ENCODE peak calls at places on chromosome 2, in four cellular contexts. G, Z, A and R are unnamed samples. For H3K27me3, the result is how much of the 10 kb centered on the place peaks cover.

GRCh38 chr2:30486655-30487054 is 39.6 kb downstream of the LCLAT1 start:
- DNase-seq in G (no peak), Z (no peak), A (no peak), R (no peak)

GRCh38 chr2:75557474-75558131 is 3.1 kb downstream of the EVA1A start:
- DNase-seq in G (no peak), Z (no peak), A (no peak), R (no peak)

GRCh38 chr2:120108049-120108448 is 95.2 kb downstream of the EPB41L5 start:
- DNase-seq in G (no peak), Z (no peak), A (no peak), R (no peak)

GRCh38 chr2:173829727-173830126 is 135.4 kb downstream of the SP3 start:
- DNase-seq in G (no peak), Z (no peak), A (no peak), R (no peak)

GRCh38 chr2:212711851-212712250 is 173.2 kb upstream of the ERBB4 start:
- DNase-seq in G (no peak), Z (no peak), A (no peak), R (peak)

GRCh38 chr2:103959174-103960125 is 894.5 kb upstream of the POU3F3 start:
- DNase-seq in G (no peak), Z (peak), A (peak), R (peak)

GRCh38 chr2:146661494-146662096 is 1183.2 kb upstream of the ACVR2A start:
- DNase-seq in G (peak), Z (peak), A (peak), R (peak)

GRCh38 chr2:238653436-238654109 is 194.3 kb upstream of the TWIST2 start:
- DNase-seq in G (no peak), Z (no peak), A (no peak), R (no peak)

GRCh38 chr2:146982393-146982846 is 862.4 kb upstream of the ACVR2A start:
- DNase-seq in G (no peak), Z (no peak), A (no peak), R (no peak)

GRCh38 chr2:179454443-179455218 is 190.0 kb upstream of the SESTD1 start:
- DNase-seq in G (no peak), Z (peak), A (no peak), R (peak)

GRCh38 chr2:33158482-33159003 is 211.8 kb downstream of the LTBP1 start:
- DNase-seq in G (no peak), Z (no peak), A (no peak), R (no peak)

GRCh38 chr2:8515390-8515761 is 166.5 kb upstream of the ID2 start:
- DNase-seq in G (no peak), Z (no peak), A (no peak), R (no peak)

GRCh38 chr2:64267699-64268098 is 123.5 kb upstream of the PELI1 start:
- DNase-seq in G (no peak), Z (no peak), A (no peak), R (no peak)

GRCh38 chr2:237927135-237927534 is 39.7 kb upstream of the UBE2F start:
- DNase-seq in G (no peak), Z (no peak), A (no peak), R (no peak)

GRCh38 chr2:147133273-147133901 is 711.4 kb upstream of the ACVR2A start:
- DNase-seq in G (no peak), Z (no peak), A (no peak), R (no peak)

GRCh38 chr2:101038455-101039255 is 36.6 kb downstream of the RPL31 start:
- DNase-seq in G (peak), Z (peak), A (peak), R (no peak)

GRCh38 chr2:101308432-101309210 is at the start of gene RNF149:
- DNase-seq in G (peak), Z (peak), A (peak), R (peak)

GRCh38 chr2:81703831-81704230 is 1399.3 kb upstream of the LRRTM1 start:
- DNase-seq in G (no peak), Z (no peak), A (no peak), R (no peak)

GRCh38 chr2:16149349-16150243 is 209.2 kb downstream of the MYCN start:
- DNase-seq in G (no peak), Z (no peak), A (no peak), R (no peak)

GRCh38 chr2:67384115-67384823 is 12.9 kb upstream of the ETAA1 start:
- DNase-seq in G (no peak), Z (no peak), A (no peak), R (no peak)

GRCh38 chr2:155708052-155708451 is 624.5 kb downstream of the NR4A2 start:
- DNase-seq in G (peak), Z (no peak), A (no peak), R (no peak)

GRCh38 chr2:127569274-127570065 is 34.0 kb downstream of the MYO7B start:
- DNase-seq in G (no peak), Z (no peak), A (no peak), R (no peak)

GRCh38 chr2:211129798-211130197 is 573.4 kb downstream of the CPS1 start:
- DNase-seq in G (no peak), Z (no peak), A (no peak), R (no peak)

GRCh38 chr2:24971300-24971549 is 530 bp downstream of the DNAJC27 start:
- DNase-seq in G (no peak), Z (no peak), A (no peak), R (no peak)

GRCh38 chr2:201959626-201960025 is 74.0 kb upstream of the FZD7 start:
- DNase-seq in G (no peak), Z (no peak), A (no peak), R (no peak)

DNA sequence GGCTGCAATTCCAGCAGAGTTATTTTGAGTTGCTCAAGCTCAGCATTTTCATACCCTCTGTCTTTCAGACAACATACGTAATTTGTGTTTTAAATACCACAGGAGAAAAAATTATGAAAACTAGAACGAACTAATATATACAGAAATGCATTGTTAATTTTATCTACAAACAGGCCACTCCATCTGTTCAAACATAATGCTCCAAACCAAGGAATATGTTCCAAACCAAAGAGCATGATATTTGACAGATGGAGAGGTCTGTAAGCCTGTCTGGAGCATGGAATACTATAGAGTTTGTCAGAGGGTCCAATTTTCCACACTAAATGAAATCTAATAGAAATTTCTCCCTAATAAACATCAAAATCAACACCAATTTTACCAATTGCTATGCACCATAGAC is 536.2 kb upstream of the FSIP2 start:
- DNase-seq in G (no peak), Z (no peak), A (no peak), R (no peak)
- TF ChIP-seq TCF7L2 in G (no peak), Z (no peak), A (no peak), R (no peak)

GRCh38 chr2:10842506-10842905 is 29.9 kb upstream of the PDIA6 start:
- DNase-seq in G (no peak), Z (no peak), A (no peak), R (no peak)
- H3K27me3 ChIP-seq in G (under half), Z (under half), A (under half), R (under half)

DNA sequence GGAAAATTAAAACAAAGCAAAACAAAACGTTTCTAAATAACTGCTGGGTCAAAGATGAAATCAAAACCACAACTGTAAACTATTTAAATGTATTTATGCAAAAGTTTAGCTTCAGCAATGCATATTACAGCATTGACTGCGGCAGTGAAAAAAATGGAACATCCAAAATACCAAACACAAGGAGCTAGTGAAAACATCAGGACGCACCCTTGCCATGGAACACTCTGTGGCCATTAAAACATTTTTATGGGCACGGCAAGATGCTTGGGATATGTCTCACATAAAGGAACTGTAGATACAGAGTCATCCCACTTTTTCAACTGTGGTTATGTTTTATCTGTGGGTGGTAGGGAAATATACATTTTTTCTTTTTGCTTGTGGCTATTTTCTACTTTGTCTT is 110.3 kb downstream of the ACKR3 start:
- DNase-seq in G (no peak), Z (no peak), A (no peak), R (no peak)
- H3K27ac ChIP-seq in G (no peak), Z (no peak), A (no peak), R (no peak)

DNA sequence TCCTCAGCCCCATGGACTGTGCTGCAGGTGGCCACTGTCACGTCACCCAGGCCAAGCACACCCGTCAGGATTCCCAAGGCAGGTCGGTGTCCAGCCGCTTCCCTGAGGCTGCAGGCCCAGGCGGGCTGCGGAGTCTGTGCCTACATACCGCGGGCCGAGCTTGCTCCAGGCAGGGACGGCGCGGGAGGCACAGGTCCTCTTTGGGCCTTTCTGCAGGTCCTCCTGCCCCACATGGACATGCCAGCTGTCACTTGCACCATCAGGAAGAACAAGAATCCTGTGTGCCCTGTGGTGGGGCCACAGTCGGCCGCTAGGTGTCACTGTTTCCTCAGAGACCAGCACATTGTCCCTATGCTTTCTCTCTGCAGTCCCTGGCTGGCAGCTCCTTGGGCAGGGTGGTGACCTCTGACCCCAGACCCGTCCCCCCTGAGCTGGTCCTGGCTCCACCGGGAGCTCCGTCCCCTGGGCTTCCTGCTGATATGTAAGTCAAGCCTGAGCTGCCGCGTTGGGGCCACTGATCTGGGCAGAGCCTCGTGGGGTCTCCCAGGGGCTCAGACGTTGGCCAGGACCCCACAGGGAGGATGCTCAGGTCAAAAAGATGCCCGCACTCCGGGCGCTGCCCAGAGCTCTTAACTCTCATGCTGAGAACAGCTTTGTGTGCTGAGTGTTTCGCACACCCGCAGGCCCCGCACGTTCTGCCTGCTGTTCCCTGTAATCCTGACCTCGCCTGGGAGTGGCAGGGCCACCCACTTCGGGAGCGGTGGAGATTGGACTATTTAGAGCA is 17.4 kb upstream of the AGXT start:
- DNase-seq in G (peak), Z (peak), A (peak), R (peak)
- TF ChIP-seq TCF7L2 in G (no peak), Z (no peak), A (no peak), R (no peak)

GRCh38 chr2:219352448-219353023 is 20.0 kb upstream of the RESP18 start:
- DNase-seq in G (peak), Z (peak), A (peak), R (peak)
- H3K27me3 ChIP-seq in G (under half), Z (under half), A (under half), R (under half)